ENCODE peak calls at places on chromosomes 2 and 18, in five cellular contexts. D, Z, U, E and V are unnamed samples.

GRCh38 chr2:145798419-145798818 is 1278.5 kb upstream of the ZEB2 start:
- DNase-seq in D (no peak), Z (no peak), U (no peak), E (no peak), V (no peak)

GRCh38 chr2:191839918-191840804 is 6.7 kb downstream of the CAVIN2 start:
- DNase-seq in D (no peak), Z (no peak), U (no peak), E (no peak), V (no peak)

GRCh38 chr18:35203001-35203553 is 37.8 kb upstream of the ZNF397 start:
- DNase-seq in D (no peak), Z (no peak), U (no peak), E (peak; percentile 80), V (no peak)

GRCh38 chr2:241774419-241775222 is 2.0 kb upstream of the GAL3ST2 start:
- DNase-seq in D (peak; percentile 79), Z (no peak), U (no peak), E (peak; percentile 51), V (peak; percentile 32)

GRCh38 chr2:121471571-121472464 is 58.9 kb upstream of the RNU4ATAC start:
- DNase-seq in D (no peak), Z (no peak), U (no peak), E (peak; percentile 65), V (no peak)

GRCh38 chr2:39381653-39382052 is 55.4 kb downstream of the MAP4K3 start:
- DNase-seq in D (no peak), Z (no peak), U (no peak), E (no peak), V (no peak)

GRCh38 chr2:140876015-140876414 is 1254.8 kb downstream of the LRP1B start:
- DNase-seq in D (no peak), Z (no peak), U (no peak), E (no peak), V (no peak)

GRCh38 chr2:98701230-98701629 is 29.7 kb downstream of the MGAT4A start:
- DNase-seq in D (no peak), Z (no peak), U (no peak), E (peak; percentile 31), V (peak; percentile 2)

GRCh38 chr18:42306208-42306980 is 351.4 kb downstream of the PIK3C3 start:
- DNase-seq in D (no peak), Z (no peak), U (no peak), E (no peak), V (peak; percentile 15)

GRCh38 chr2:199261221-199261620 is 196.5 kb downstream of the SATB2 start:
- DNase-seq in D (no peak), Z (no peak), U (no peak), E (peak; percentile 64), V (no peak)

GRCh38 chr2:237865623-237866041 is 6.2 kb downstream of the RAMP1 start:
- DNase-seq in D (no peak), Z (no peak), U (no peak), E (no peak), V (no peak)
- TF ChIP-seq CTCF in D (no peak), Z (no peak), U (no peak), E (peak; percentile 10), V (no peak)

GRCh38 chr2:203014456-203015199 is at the start of gene NBEAL1:
- DNase-seq in D (peak; percentile 97), Z (peak; percentile 97), U (peak; percentile 99), E (peak; percentile 100), V (peak; percentile 98)

GRCh38 chr2:203019142-203019541 is 4.5 kb downstream of the NBEAL1 start:
- DNase-seq in D (no peak), Z (no peak), U (no peak), E (no peak), V (no peak)

GRCh38 chr2:203016716-203017115 is 2.0 kb downstream of the NBEAL1 start:
- DNase-seq in D (peak; percentile 18), Z (no peak), U (no peak), E (no peak), V (peak; percentile 10)

GRCh38 chr2:203021986-203022385 is 7.3 kb downstream of the NBEAL1 start:
- DNase-seq in D (no peak), Z (no peak), U (no peak), E (peak; percentile 49), V (no peak)

GRCh38 chr2:203018181-203018580 is 3.5 kb downstream of the NBEAL1 start:
- DNase-seq in D (peak; percentile 55), Z (peak; percentile 25), U (no peak), E (peak; percentile 43), V (peak; percentile 20)
- H3K4me3 ChIP-seq in D (peak overlapping the region; percentile 50), Z (no peak overlapping the region), U (peak overlapping the region; percentile 14), E (peak overlapping the region; percentile 77), V (peak overlapping the region; percentile 92)

GRCh38 chr2:7127687-7128086 is 210.5 kb downstream of the RNF144A start:
- DNase-seq in D (no peak), Z (no peak), U (no peak), E (no peak), V (no peak)

DNA sequence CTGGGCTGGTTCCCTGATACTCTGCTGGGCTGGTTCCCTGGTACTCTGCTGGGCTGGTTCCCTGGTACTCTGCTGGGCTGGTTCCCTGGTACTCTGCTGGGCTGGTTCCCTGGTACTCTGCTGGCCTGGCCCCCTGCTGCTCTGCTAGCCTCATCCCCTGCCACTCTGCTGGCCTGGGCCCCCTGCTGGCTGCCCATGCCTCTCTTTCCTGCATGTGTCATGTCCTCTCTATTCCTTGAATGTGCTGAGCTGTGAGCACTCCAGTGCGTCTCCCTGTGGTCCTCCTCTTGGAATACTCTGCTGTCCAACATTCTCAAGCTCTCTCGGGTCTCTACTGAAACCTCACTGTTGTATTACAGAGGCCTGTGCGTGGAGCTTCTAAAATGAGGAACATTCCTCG is 216.3 kb downstream of the RNF144A start:
- DNase-seq in D (peak; percentile 16), Z (no peak), U (no peak), E (no peak), V (no peak)
- TF ChIP-seq CTCF in D (peak; percentile 53), Z (no peak), U (no peak), E (no peak), V (no peak)

GRCh38 chr2:144509548-144510205 is 10.2 kb downstream of the ZEB2 start:
- DNase-seq in D (no peak), Z (no peak), U (no peak), E (no peak), V (no peak)
- H3K4me3 ChIP-seq in D (no peak overlapping the region), Z (no peak overlapping the region), U (no peak overlapping the region), E (no peak overlapping the region), V (no peak overlapping the region)

GRCh38 chr18:31563778-31564177 is 27.9 kb upstream of the TTR start:
- DNase-seq in D (no peak), Z (no peak), U (no peak), E (no peak), V (peak; percentile 18)
- TF ChIP-seq CTCF in D (no peak), Z (no peak), U (no peak), E (no peak), V (no peak)

DNA sequence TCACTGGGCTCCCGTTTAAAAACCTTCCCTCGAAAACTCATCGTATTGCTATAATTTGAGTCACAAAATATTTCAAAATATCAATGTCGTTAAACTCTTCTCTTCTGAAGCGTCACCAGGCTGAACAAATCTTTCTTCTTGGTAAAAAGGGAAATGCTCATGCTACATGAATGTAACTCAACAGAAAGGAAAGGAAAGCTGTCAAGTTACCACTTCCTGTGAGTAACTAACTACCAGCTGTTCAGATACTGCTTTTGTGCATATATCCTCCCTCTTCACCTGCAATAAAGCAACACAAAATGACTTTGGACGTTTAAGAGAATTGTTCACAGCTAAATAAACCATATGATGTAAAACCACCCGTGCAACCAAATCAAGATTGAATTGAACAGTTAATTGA is 95.4 kb downstream of the DOCK10 start:
- DNase-seq in D (no peak), Z (peak; percentile 77), U (no peak), E (peak; percentile 60), V (peak; percentile 40)
- H3K4me3 ChIP-seq in D (no peak overlapping the region), Z (peak overlapping the region; percentile 13), U (no peak overlapping the region), E (peak overlapping the region; percentile 33), V (no peak overlapping the region)

GRCh38 chr2:160353166-160353565 is 140.4 kb downstream of the RBMS1 start:
- DNase-seq in D (no peak), Z (peak; percentile 22), U (no peak), E (no peak), V (peak; percentile 54)
- TF ChIP-seq CTCF in D (peak; percentile 42), Z (peak; percentile 47), U (no peak), E (no peak), V (peak; percentile 47)